ENCODE peak calls at places on chromosomes 4 and X, in four cellular contexts. S is suprapubic skin, Y is sigmoid colon, Q is H1. W is an unnamed sample. For H3K4me1, the result is how much of the 10 kb centered on the place peaks cover.

GRCh38 chr4:75555294-75556164 is at the start of gene ODAPH:
- DNase-seq in Q (no peak), Y (no peak), S (no peak), W (peak)

GRCh38 chr4:53659737-53660136 is 68.5 kb upstream of the LNX1 start:
- DNase-seq in S (no peak), Y (no peak), Q (no peak), W (no peak)

GRCh38 chr4:187922274-187922673 is 73.3 kb upstream of the ZFP42 start:
- DNase-seq in S (no peak), Q (no peak), Y (no peak), W (no peak)

GRCh38 chr4:34891892-34892291 is 1352.4 kb downstream of the ARAP2 start:
- DNase-seq in S (no peak), Y (no peak), Q (no peak), W (no peak)

GRCh38 chr4:184409911-184410692 is 64.2 kb downstream of the IRF2 start:
- DNase-seq in Y (no peak), Q (no peak), S (no peak), W (peak)

GRCh38 chrX:54891573-54891972 is 29.1 kb upstream of the TRO start:
- DNase-seq in S (no peak), Q (no peak), Y (no peak), W (peak)

GRCh38 chr4:186074189-186074588 is 5.2 kb downstream of the TLR3 start:
- DNase-seq in Y (no peak), Q (no peak), S (no peak), W (no peak)

GRCh38 chrX:13899607-13900006 is 82.7 kb upstream of the GPM6B start:
- DNase-seq in Q (no peak), Y (no peak), S (no peak), W (no peak)

GRCh38 chr4:128454281-128455075 is 166.9 kb upstream of the PGRMC2 start:
- DNase-seq in Q (peak), S (peak), Y (peak), W (peak)

GRCh38 chr4:2389691-2390090 is 28.8 kb downstream of the ZFYVE28 start:
- DNase-seq in S (no peak), Y (no peak), Q (no peak), W (no peak)

GRCh38 chr4:83114576-83114975 is at the start of gene PLAC8:
- DNase-seq in Q (no peak), Y (no peak), S (no peak), W (peak)

GRCh38 chr4:3207531-3208037 is 41.4 kb upstream of the MSANTD1 start:
- DNase-seq in S (peak), Q (no peak), Y (no peak), W (no peak)

GRCh38 chr4:71460368-71460767 is 121.5 kb downstream of the SLC4A4 start:
- DNase-seq in S (no peak), Q (no peak), Y (no peak), W (peak)

GRCh38 chrX:21973321-21974010 is 33.0 kb downstream of the SMS start:
- DNase-seq in S (no peak), Q (no peak), Y (no peak), W (no peak)

GRCh38 chr4:184848510-184848909 is 22.7 kb upstream of the ACSL1 start:
- DNase-seq in Q (no peak), S (no peak), Y (no peak), W (no peak)

GRCh38 chr4:41390661-41391060 is 133.9 kb downstream of the UCHL1 start:
- DNase-seq in S (no peak), Q (no peak), Y (no peak), W (no peak)

GRCh38 chrX:20118065-20118824 is 1.5 kb upstream of the MAP7D2 start:
- DNase-seq in Y (no peak), S (no peak), Q (no peak), W (peak)

GRCh38 chr4:81473086-81473396 is 1.3 kb upstream of the RASGEF1B start:
- DNase-seq in Q (no peak), S (no peak), Y (no peak), W (no peak)

GRCh38 chr4:165403667-165404066 is 24.9 kb downstream of the CPE start:
- DNase-seq in S (no peak), Q (no peak), Y (no peak), W (no peak)

GRCh38 chr4:126733301-126733700 is 899.5 kb upstream of the INTU start:
- DNase-seq in Q (no peak), Y (no peak), S (no peak), W (no peak)

GRCh38 chr4:29829067-29829466 is 891.1 kb upstream of the PCDH7 start:
- DNase-seq in S (no peak), Y (no peak), Q (no peak), W (no peak)

DNA sequence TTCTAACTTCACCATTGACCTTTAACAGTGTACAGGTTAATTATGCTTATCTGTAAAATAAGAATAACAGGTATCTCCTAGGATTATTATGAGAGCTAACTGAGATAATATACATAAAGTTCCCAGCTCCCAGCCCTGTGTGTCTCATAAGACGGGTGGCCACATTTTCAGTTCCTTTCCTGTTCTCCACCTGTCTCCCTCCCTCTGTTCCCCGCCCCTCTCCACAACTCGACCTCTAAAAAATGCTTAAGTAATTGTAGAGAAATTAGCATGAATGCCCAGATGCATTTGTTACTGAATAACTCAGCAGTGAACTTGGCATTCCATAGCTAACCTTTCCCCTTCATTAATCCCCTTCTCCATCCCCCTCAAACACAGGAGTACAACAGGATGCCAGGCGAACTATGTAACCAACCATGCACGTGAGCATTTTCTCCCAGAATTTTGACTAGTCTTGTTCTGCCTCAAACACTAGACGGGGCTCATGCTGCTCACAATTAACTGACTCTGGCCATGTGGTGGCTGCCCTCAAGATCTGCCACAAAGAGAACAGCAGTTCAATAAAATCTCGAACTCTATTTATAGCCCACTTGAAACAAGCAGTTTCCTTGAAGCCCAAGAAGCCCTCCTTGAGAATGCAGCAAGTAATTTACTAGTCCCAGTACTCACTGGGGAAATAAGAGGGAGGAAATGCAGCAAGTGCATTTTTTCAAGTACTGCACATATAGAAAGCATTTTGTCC is 351.2 kb downstream of the ARHGAP24 start:
- DNase-seq in Q (peak), S (no peak), Y (no peak), W (peak)
- TF ChIP-seq EP300 in Q (no peak), S (no peak), Y (no peak), W (no peak)

GRCh38 chr4:6607368-6608050 is 32.5 kb downstream of the MAN2B2 start:
- DNase-seq in Y (no peak), S (no peak), Q (no peak), W (no peak)

GRCh38 chr4:6608758-6609414 is 31.6 kb upstream of the MRFAP1 start:
- DNase-seq in Q (peak), Y (no peak), S (no peak), W (no peak)

GRCh38 chr4:6605114-6605513 is 30.1 kb downstream of the MAN2B2 start:
- DNase-seq in S (no peak), Q (no peak), Y (no peak), W (no peak)

GRCh38 chr4:6605605-6606004 is 30.6 kb downstream of the MAN2B2 start:
- DNase-seq in Y (no peak), Q (no peak), S (no peak), W (no peak)

DNA sequence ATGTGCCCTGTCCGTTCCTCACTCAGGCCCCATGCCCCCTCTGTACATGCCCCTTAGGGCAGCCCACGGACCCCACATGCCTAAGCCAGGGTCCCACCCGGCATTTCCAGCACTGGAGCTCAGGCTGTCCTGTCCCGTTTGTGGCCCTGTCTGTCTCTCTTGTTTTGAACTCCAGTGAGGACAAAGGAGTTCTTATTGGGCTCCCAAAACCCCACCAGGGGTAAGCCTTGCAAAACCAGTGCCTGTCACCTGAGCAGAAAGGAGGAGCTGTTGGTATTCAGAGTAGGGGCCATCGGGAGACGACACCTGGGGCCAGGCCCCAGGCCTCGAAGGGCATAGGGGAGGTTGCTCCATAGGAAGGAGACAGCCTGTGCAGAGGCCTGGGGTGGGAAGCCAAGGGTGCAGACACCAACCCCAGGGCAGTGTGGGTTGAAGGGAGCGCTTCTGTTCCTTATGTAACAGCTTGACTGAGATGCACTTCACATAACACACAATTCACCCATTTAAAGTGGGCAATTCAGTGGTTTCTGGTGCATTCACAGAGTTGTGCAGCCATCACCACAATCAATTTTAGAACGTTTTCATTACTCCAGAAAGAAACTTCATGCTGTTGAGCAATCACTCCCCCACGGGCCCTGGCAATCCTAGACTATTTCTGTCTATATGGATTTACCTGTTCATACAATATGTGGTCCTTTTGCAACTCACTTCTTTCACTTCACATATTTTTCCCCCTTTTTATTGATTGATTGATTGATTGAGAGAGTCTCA is 31.7 kb downstream of the MAN2B2 start:
- DNase-seq in S (no peak), Y (no peak), Q (no peak), W (no peak)
- H3K4me1 ChIP-seq in S (under half), Y (under half), Q (under half), W (under half)

GRCh38 chrX:74535211-74535621 is 79.2 kb downstream of the RLIM start:
- DNase-seq in S (no peak), Q (no peak), Y (no peak), W (peak)

GRCh38 chrX:74537011-74537390 is 77.4 kb downstream of the RLIM start:
- DNase-seq in Q (no peak), S (no peak), Y (no peak), W (no peak)

GRCh38 chrX:74535633-74536141 is 78.7 kb downstream of the RLIM start:
- DNase-seq in Y (peak), Q (peak), S (peak), W (peak)

GRCh38 chrX:74534569-74535038 is 79.8 kb downstream of the RLIM start:
- DNase-seq in Q (no peak), S (no peak), Y (no peak), W (no peak)

GRCh38 chrX:74536142-74537010 is 78.0 kb downstream of the RLIM start:
- DNase-seq in S (peak), Q (peak), Y (peak), W (peak)
- TF ChIP-seq POLR2AphosphoS5 in S (no peak), Q (no peak), Y (peak), W (peak)

DNA sequence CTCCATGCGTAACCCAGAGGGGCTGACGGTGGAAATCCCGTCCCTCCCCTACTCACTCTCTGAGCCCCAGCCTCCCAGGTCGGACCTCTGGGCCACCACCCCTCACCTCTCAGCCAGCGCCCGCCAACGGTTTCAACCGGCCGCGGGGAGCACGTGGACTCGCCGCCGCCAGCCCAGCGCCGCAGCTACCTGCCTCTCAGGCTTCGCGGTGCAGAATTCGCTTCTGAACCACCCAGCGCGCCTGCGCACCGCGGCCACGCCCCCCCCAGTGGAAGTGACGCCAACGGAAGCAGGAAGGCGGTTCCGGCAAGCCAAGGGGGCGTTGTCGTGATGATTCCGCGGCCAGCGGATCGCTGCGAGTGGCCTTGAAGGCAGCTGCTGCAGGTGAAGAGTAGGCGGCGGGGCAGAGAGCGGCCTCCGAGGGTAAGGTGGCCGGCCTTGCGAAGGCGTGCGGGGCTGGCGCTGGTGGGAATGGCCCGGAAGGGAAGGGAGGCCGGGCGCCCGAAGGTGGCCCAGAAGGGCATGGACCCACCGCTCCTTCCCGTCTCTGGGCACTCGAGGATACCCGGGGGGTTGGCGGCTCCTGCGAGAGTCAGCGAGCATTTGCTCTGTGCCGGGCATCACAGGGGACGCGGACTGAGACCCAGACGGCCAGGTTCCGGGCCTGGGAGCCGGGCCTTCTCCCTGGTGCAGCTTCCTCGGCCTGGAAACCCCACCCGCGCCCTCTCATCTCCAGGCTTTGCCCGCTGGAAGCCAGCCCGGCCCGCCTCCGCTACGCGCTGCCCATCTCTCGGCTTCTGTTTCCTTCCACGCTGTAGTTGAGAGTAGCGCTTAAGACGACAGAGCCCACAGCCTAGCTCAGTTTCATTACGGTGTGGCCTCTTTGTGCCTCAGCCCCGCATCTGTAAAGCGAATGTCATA is at the start of the genes LYAR and ZBTB49:
- DNase-seq in S (peak), Y (peak), Q (peak), W (peak)
- TF ChIP-seq EP300 in S (no peak), Y (no peak), Q (no peak), W (no peak)